ENCODE peak calls at places on chromosomes 5 and 9, in five cellular contexts. D is heart left ventricle, V is fibroblast of lung, F is endodermal cell, Y is cardiac fibroblast. O is an unnamed sample.

GRCh38 chr9:18542837-18543405 is 69.0 kb downstream of the ADAMTSL1 start:
- DNase-seq in D (no peak), V (peak), F (no peak), Y (peak), O (no peak)

GRCh38 chr5:1887400-1888360 is 5.0 kb upstream of the IRX4 start:
- DNase-seq in D (no peak), V (no peak), F (peak), Y (no peak), O (no peak)

GRCh38 chr5:159956074-159956473 is 39.8 kb downstream of the ADRA1B start:
- DNase-seq in D (no peak), V (peak), F (peak), Y (peak), O (no peak)

GRCh38 chr5:95857185-95857945 is 34.8 kb upstream of the GLRX start:
- DNase-seq in D (peak), V (peak), F (no peak), Y (peak), O (peak)

GRCh38 chr5:43658499-43658898 is 55.5 kb downstream of the NNT start:
- DNase-seq in D (no peak), V (peak), F (no peak), Y (peak), O (no peak)

GRCh38 chr9:72271617-72272478 is 93.2 kb downstream of the ZFAND5 start:
- DNase-seq in D (peak), V (peak), F (peak), Y (peak), O (peak)

GRCh38 chr9:136847827-136848392 is 1.3 kb upstream of the PHPT1 start:
- DNase-seq in D (peak), V (peak), F (peak), Y (peak), O (peak)

GRCh38 chr9:97468658-97469448 is 32.6 kb upstream of the TMOD1 start:
- DNase-seq in D (peak), V (peak), F (peak), Y (peak), O (peak)

GRCh38 chr9:36961568-36962360 is 72.3 kb downstream of the PAX5 start:
- DNase-seq in D (no peak), V (peak), F (peak), Y (peak), O (no peak)

GRCh38 chr5:375921-376871 is 54.7 kb downstream of the AHRR start:
- DNase-seq in D (peak), V (no peak), F (peak), Y (no peak), O (no peak)

GRCh38 chr5:177355868-177356168 is 1.9 kb upstream of the RGS14 start:
- DNase-seq in D (no peak), V (no peak), F (no peak), Y (no peak), O (no peak)

GRCh38 chr5:111079846-111080245 is 8.3 kb downstream of the TSLP start:
- DNase-seq in D (no peak), V (no peak), F (no peak), Y (no peak), O (no peak)

GRCh38 chr5:170752257-170753215 is 31.0 kb upstream of the GABRP start:
- DNase-seq in D (no peak), V (no peak), F (peak), Y (no peak), O (no peak)

GRCh38 chr5:158074992-158075769 is 216.2 kb upstream of the CLINT1 start:
- DNase-seq in D (peak), V (peak), F (peak), Y (peak), O (peak)

GRCh38 chr5:167710444-167711025 is 580.9 kb upstream of the WWC1 start:
- DNase-seq in D (no peak), V (no peak), F (no peak), Y (no peak), O (no peak)

GRCh38 chr5:56112526-56113121 is 117.9 kb upstream of the IL6ST start:
- DNase-seq in D (no peak), V (peak), F (no peak), Y (peak), O (no peak)

GRCh38 chr9:87529666-87530065 is 32.0 kb downstream of the DAPK1 start:
- DNase-seq in D (no peak), V (no peak), F (peak), Y (no peak), O (no peak)

GRCh38 chr9:33170464-33171156 is 3.5 kb upstream of the B4GALT1 start:
- DNase-seq in D (peak), V (peak), F (peak), Y (peak), O (no peak)

GRCh38 chr9:135418161-135418560 is 61.4 kb upstream of the PPP1R26 start:
- DNase-seq in D (no peak), V (no peak), F (no peak), Y (no peak), O (no peak)

GRCh38 chr5:170211575-170212334 is 21.0 kb upstream of the C5orf58 start:
- DNase-seq in D (no peak), V (no peak), F (no peak), Y (no peak), O (no peak)

GRCh38 chr5:107698286-107698685 is 27.5 kb upstream of the EFNA5 start:
- DNase-seq in D (no peak), V (no peak), F (no peak), Y (no peak), O (no peak)
- TF ChIP-seq CTCF in D (no peak), V (no peak), F (no peak), Y (no peak), O (no peak)

GRCh38 chr5:140713562-140714094 is 13.4 kb downstream of the ZMAT2 start:
- DNase-seq in D (no peak), V (no peak), F (no peak), Y (no peak), O (no peak)

GRCh38 chr5:140718266-140718592 is 18.0 kb downstream of the ZMAT2 start:
- DNase-seq in D (no peak), V (no peak), F (no peak), Y (no peak), O (no peak)
- H3K4me3 ChIP-seq in D (no peak), V (no peak), F (no peak), Y (no peak), O (no peak)

GRCh38 chr9:133589454-133590227 is 19.5 kb downstream of the FAM163B start:
- DNase-seq in D (no peak), V (no peak), F (peak), Y (no peak), O (no peak)
- TF ChIP-seq CTCF in D (peak), V (peak), F (peak), Y (peak), O (no peak)

GRCh38 chr9:101400120-101400519 is 1.5 kb downstream of the ZNF189 start:
- DNase-seq in D (peak), V (no peak), F (no peak), Y (peak), O (no peak)
- H3K4me3 ChIP-seq in D (peak), V (peak), F (peak), Y (no peak), O (no peak)

GRCh38 chr9:14347408-14348224 is 33.7 kb upstream of the NFIB start:
- DNase-seq in D (peak), V (peak), F (peak), Y (peak), O (no peak)
- TF ChIP-seq CTCF in D (peak), V (peak), F (peak), Y (no peak), O (no peak)

GRCh38 chr9:106707291-106707690 is 155.7 kb upstream of the ZNF462 start:
- DNase-seq in D (no peak), V (no peak), F (no peak), Y (no peak), O (no peak)
- H3K4me3 ChIP-seq in D (no peak), V (no peak), F (no peak), Y (no peak), O (no peak)

DNA sequence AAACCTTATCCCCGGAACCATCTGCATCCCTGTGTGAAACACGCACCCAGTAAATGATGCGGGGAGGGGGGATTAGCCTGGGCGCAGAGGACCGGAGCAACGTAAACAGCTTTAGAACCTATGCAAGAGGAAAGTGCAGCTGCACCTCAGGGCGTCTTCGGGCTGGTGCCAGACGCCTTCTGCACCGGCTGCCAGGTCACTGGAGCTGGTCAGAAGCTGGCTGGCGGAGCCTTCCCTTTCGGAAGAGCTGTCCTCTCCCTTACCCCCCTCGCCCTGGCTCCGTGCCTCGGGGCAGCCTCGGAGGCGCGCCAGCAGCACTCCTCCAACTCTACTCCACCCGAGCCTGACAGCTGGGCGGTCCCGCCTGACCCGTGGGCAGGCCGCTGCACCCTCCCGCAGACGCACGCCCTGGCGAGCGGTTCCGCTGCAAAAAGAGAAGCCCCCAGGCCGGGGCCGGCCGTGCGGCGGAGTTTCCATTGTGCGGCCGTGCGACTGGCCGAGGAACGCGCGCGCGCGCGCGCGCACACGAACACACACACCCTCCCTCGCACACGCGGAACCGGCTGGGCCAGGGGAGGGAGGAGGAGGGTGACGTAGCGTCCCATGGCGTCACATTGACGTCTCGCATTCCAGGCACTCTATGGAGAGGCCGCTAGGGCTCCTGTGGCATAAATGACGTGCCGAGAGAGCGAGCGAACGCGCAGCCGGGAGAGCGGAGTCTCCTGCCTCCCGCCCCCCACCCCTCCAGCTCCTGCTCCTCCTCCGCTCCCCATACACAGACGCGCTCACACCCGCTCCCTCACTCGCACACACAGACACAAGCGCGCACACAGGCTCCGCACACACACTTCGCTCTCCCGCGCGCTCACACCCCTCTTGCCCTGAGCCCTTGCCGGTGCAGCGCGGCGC is at the start of gene NR4A3:
- DNase-seq in D (peak), V (peak), F (peak), Y (peak), O (peak)
- TF ChIP-seq CTCF in D (no peak), V (peak), F (peak), Y (peak), O (peak)

GRCh38 chr5:78006449-78006848 is 230.3 kb upstream of the TBCA start:
- DNase-seq in D (no peak), V (no peak), F (no peak), Y (no peak), O (no peak)

GRCh38 chr5:78005021-78005785 is 229.1 kb upstream of the TBCA start:
- DNase-seq in D (no peak), V (peak), F (no peak), Y (peak), O (no peak)

GRCh38 chr5:78007232-78007631 is 231.1 kb upstream of the TBCA start:
- DNase-seq in D (no peak), V (no peak), F (no peak), Y (no peak), O (no peak)

GRCh38 chr5:78008356-78008967 is 232.3 kb upstream of the TBCA start:
- DNase-seq in D (no peak), V (peak), F (no peak), Y (peak), O (no peak)

DNA sequence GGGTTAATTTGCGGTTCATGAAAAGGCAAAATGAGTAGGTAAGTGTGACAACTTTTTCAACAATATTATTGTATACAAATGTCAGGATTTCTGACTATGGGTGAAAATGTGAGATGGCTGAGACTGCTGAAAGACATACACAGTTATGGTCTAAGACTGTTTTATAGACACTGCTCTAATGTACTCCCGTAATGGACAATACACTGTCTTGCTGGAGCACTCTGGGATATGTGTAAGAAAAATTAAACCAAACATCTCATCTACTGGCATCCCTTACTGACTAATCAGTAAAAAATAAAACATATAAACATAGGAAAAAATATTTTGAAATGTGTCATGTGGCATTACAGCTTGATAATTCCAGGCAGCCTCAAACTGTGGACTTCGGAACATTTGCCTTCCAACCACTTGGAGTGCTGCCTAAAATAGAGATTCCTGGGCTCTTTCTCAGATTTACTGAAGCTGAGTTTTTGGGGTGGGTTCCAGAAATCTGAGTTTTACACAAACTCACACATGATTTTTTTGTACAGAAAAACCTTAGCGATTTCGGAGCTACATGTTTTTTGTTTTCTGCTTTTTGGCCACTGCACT is 233.9 kb upstream of the TBCA start:
- DNase-seq in D (no peak), V (peak), F (no peak), Y (peak), O (no peak)
- H3K4me3 ChIP-seq in D (no peak), V (peak), F (no peak), Y (no peak), O (no peak)

GRCh38 chr5:126777257-126777973 is 479 bp downstream of the LMNB1 start:
- DNase-seq in D (peak), V (peak), F (peak), Y (peak), O (peak)
- TF ChIP-seq CTCF in D (no peak), V (no peak), F (peak), Y (no peak), O (no peak)